ENCODE peak calls at places on chromosomes 6 and 20, in four cellular contexts. One of them, this sample, is unnamed.

GRCh38 chr6:31128093-31128676 is 7.9 kb upstream of the CDSN start:
- DNase-seq in endothelial cell of umbilical vein: peak; percentile 47
- DNase-seq in stimulated activated CD8-positive, alpha-beta memory T cell treated with anti-CD3 and anti-CD28 coated beads, Interleukin-4, amount 100 ng/mL, for 1 hour: peak; percentile 52
- DNase-seq in kidney epithelial cell: no peak
- DNase-seq in this sample: peak; percentile 77

GRCh38 chr6:137764464-137764863 is 102.6 kb upstream of the TNFAIP3 start:
- DNase-seq in endothelial cell of umbilical vein: peak; percentile 67
- DNase-seq in stimulated activated CD8-positive, alpha-beta memory T cell treated with anti-CD3 and anti-CD28 coated beads, Interleukin-4, amount 100 ng/mL, for 1 hour: no peak
- DNase-seq in kidney epithelial cell: peak; percentile 74
- DNase-seq in this sample: no peak

GRCh38 chr6:148513145-148514071 is 170.8 kb downstream of the SASH1 start:
- DNase-seq in endothelial cell of umbilical vein: no peak
- DNase-seq in stimulated activated CD8-positive, alpha-beta memory T cell treated with anti-CD3 and anti-CD28 coated beads, Interleukin-4, amount 100 ng/mL, for 1 hour: no peak
- DNase-seq in kidney epithelial cell: no peak
- DNase-seq in this sample: no peak

GRCh38 chr6:42100029-42100901 is 42.2 kb downstream of the C6orf132 start:
- DNase-seq in endothelial cell of umbilical vein: peak; percentile 17
- DNase-seq in stimulated activated CD8-positive, alpha-beta memory T cell treated with anti-CD3 and anti-CD28 coated beads, Interleukin-4, amount 100 ng/mL, for 1 hour: no peak
- DNase-seq in kidney epithelial cell: no peak
- DNase-seq in this sample: no peak

GRCh38 chr6:143598466-143599080 is 79.2 kb upstream of the PHACTR2 start:
- DNase-seq in endothelial cell of umbilical vein: no peak
- DNase-seq in stimulated activated CD8-positive, alpha-beta memory T cell treated with anti-CD3 and anti-CD28 coated beads, Interleukin-4, amount 100 ng/mL, for 1 hour: no peak
- DNase-seq in kidney epithelial cell: no peak
- DNase-seq in this sample: no peak

GRCh38 chr20:5216663-5217062 is 89.9 kb downstream of the CDS2 start:
- DNase-seq in endothelial cell of umbilical vein: no peak
- DNase-seq in stimulated activated CD8-positive, alpha-beta memory T cell treated with anti-CD3 and anti-CD28 coated beads, Interleukin-4, amount 100 ng/mL, for 1 hour: no peak
- DNase-seq in kidney epithelial cell: no peak
- DNase-seq in this sample: no peak

GRCh38 chr20:4507288-4507719 is 214.4 kb upstream of the PRND start:
- DNase-seq in endothelial cell of umbilical vein: peak; percentile 96
- DNase-seq in stimulated activated CD8-positive, alpha-beta memory T cell treated with anti-CD3 and anti-CD28 coated beads, Interleukin-4, amount 100 ng/mL, for 1 hour: no peak
- DNase-seq in kidney epithelial cell: peak; percentile 71
- DNase-seq in this sample: no peak

GRCh38 chr6:170295519-170296422 is 4.9 kb upstream of the DLL1 start:
- DNase-seq in endothelial cell of umbilical vein: peak; percentile 21
- DNase-seq in stimulated activated CD8-positive, alpha-beta memory T cell treated with anti-CD3 and anti-CD28 coated beads, Interleukin-4, amount 100 ng/mL, for 1 hour: no peak
- DNase-seq in kidney epithelial cell: no peak
- DNase-seq in this sample: no peak

GRCh38 chr20:62787329-62787728 is 8.9 kb upstream of the MRGBP start:
- DNase-seq in endothelial cell of umbilical vein: peak; percentile 28
- DNase-seq in stimulated activated CD8-positive, alpha-beta memory T cell treated with anti-CD3 and anti-CD28 coated beads, Interleukin-4, amount 100 ng/mL, for 1 hour: no peak
- DNase-seq in kidney epithelial cell: no peak
- DNase-seq in this sample: no peak

GRCh38 chr6:132131777-132132176 is 180.6 kb upstream of the CCN2 start:
- DNase-seq in endothelial cell of umbilical vein: peak; percentile 99
- DNase-seq in stimulated activated CD8-positive, alpha-beta memory T cell treated with anti-CD3 and anti-CD28 coated beads, Interleukin-4, amount 100 ng/mL, for 1 hour: no peak
- DNase-seq in kidney epithelial cell: peak; percentile 99
- DNase-seq in this sample: no peak

GRCh38 chr20:8124639-8125038 is 7.4 kb upstream of the PLCB1 start:
- DNase-seq in endothelial cell of umbilical vein: no peak
- DNase-seq in stimulated activated CD8-positive, alpha-beta memory T cell treated with anti-CD3 and anti-CD28 coated beads, Interleukin-4, amount 100 ng/mL, for 1 hour: no peak
- DNase-seq in kidney epithelial cell: no peak
- DNase-seq in this sample: no peak

GRCh38 chr6:56091159-56091869 is 156.1 kb downstream of the COL21A1 start:
- DNase-seq in endothelial cell of umbilical vein: peak; percentile 72
- DNase-seq in stimulated activated CD8-positive, alpha-beta memory T cell treated with anti-CD3 and anti-CD28 coated beads, Interleukin-4, amount 100 ng/mL, for 1 hour: no peak
- DNase-seq in kidney epithelial cell: peak; percentile 91
- DNase-seq in this sample: no peak

GRCh38 chr6:82616386-82617028 is 252.9 kb downstream of the TPBG start:
- DNase-seq in endothelial cell of umbilical vein: no peak
- DNase-seq in stimulated activated CD8-positive, alpha-beta memory T cell treated with anti-CD3 and anti-CD28 coated beads, Interleukin-4, amount 100 ng/mL, for 1 hour: no peak
- DNase-seq in kidney epithelial cell: no peak
- DNase-seq in this sample: no peak

GRCh38 chr6:142854589-142855488 is 90.1 kb downstream of the HIVEP2 start:
- DNase-seq in endothelial cell of umbilical vein: no peak
- DNase-seq in stimulated activated CD8-positive, alpha-beta memory T cell treated with anti-CD3 and anti-CD28 coated beads, Interleukin-4, amount 100 ng/mL, for 1 hour: no peak
- DNase-seq in kidney epithelial cell: no peak
- DNase-seq in this sample: no peak

GRCh38 chr20:39291301-39291700 is 329.2 kb downstream of the DHX35 start:
- DNase-seq in endothelial cell of umbilical vein: peak; percentile 59
- DNase-seq in stimulated activated CD8-positive, alpha-beta memory T cell treated with anti-CD3 and anti-CD28 coated beads, Interleukin-4, amount 100 ng/mL, for 1 hour: no peak
- DNase-seq in kidney epithelial cell: no peak
- DNase-seq in this sample: no peak

GRCh38 chr6:72720464-72720863 is 98.6 kb downstream of the KCNQ5 start:
- DNase-seq in endothelial cell of umbilical vein: no peak
- DNase-seq in stimulated activated CD8-positive, alpha-beta memory T cell treated with anti-CD3 and anti-CD28 coated beads, Interleukin-4, amount 100 ng/mL, for 1 hour: no peak
- DNase-seq in kidney epithelial cell: no peak
- DNase-seq in this sample: no peak

This sample was measured in sciatic nerve.